ENCODE peak calls at places on chromosome 1, in seven cellular contexts. V, M, N, L, R, P and A are unnamed samples.

GRCh38 chr1:212858461-212859265 is 588 bp downstream of the FLVCR1 start:
- DNase-seq in V (peak; percentile 17), M (no peak), N (peak; percentile 52), L (no peak), R (peak; percentile 16), P (peak; percentile 43), A (peak; percentile 63)

GRCh38 chr1:17122449-17123194 is 3.4 kb upstream of the PADI2 start:
- DNase-seq in V (no peak), M (no peak), N (no peak), L (peak; percentile 42), R (no peak), P (no peak), A (no peak)

GRCh38 chr1:47752048-47752451 is 245.1 kb downstream of the TRABD2B start:
- DNase-seq in V (peak; percentile 12), M (no peak), N (no peak), L (no peak), R (no peak), P (no peak), A (no peak)

GRCh38 chr1:201138311-201138840 is 11.4 kb upstream of the ASCL5 start:
- DNase-seq in V (no peak), M (no peak), N (no peak), L (no peak), R (no peak), P (no peak), A (no peak)

GRCh38 chr1:232440325-232441059 is 189.4 kb downstream of the SIPA1L2 start:
- DNase-seq in V (no peak), M (no peak), N (no peak), L (no peak), R (no peak), P (no peak), A (no peak)

GRCh38 chr1:40477680-40478057 is 579 bp downstream of the ZFP69 start:
- DNase-seq in V (peak; percentile 4), M (no peak), N (peak; percentile 39), L (no peak), R (no peak), P (peak; percentile 31), A (no peak)

GRCh38 chr1:185695299-185695698 is 38.9 kb upstream of the HMCN1 start:
- DNase-seq in V (no peak), M (no peak), N (no peak), L (no peak), R (no peak), P (no peak), A (no peak)

GRCh38 chr1:222794656-222795474 is 20.0 kb upstream of the DISP1 start:
- DNase-seq in V (no peak), M (no peak), N (no peak), L (no peak), R (no peak), P (no peak), A (peak; percentile 45)

GRCh38 chr1:13487143-13487868 is 26.5 kb downstream of the LRRC38 start:
- DNase-seq in V (no peak), M (no peak), N (no peak), L (no peak), R (no peak), P (no peak), A (no peak)